ENCODE peak calls at places on chromosomes 7 and 10, in eight cellular contexts. One of them, this sample, is unnamed.

GRCh38 chr7:2138146-2138765 is 94.5 kb downstream of the MAD1L1 start:
- DNase-seq in transverse colon: peak; percentile 19
- DNase-seq in GM23248: no peak
- DNase-seq in upper lobe of right lung: no peak
- DNase-seq in left ventricle myocardium inferior: no peak
- DNase-seq in lower lobe of right lung: peak; percentile 62
- DNase-seq in mucosa of descending colon: no peak
- DNase-seq in right lobe of liver: no peak
- DNase-seq in this sample: no peak

GRCh38 chr7:145928937-145929336 is 187.7 kb upstream of the CNTNAP2 start:
- DNase-seq in lower lobe of right lung: no peak
- DNase-seq in left ventricle myocardium inferior: no peak
- DNase-seq in transverse colon: no peak
- DNase-seq in right lobe of liver: no peak
- DNase-seq in upper lobe of right lung: no peak
- DNase-seq in mucosa of descending colon: no peak
- DNase-seq in GM23248: no peak
- DNase-seq in this sample: no peak

GRCh38 chr10:43461950-43462349 is 25.0 kb downstream of the ZNF487 start:
- DNase-seq in GM23248: peak; percentile 87
- DNase-seq in right lobe of liver: no peak
- DNase-seq in upper lobe of right lung: no peak
- DNase-seq in mucosa of descending colon: no peak
- DNase-seq in transverse colon: no peak
- DNase-seq in left ventricle myocardium inferior: no peak
- DNase-seq in lower lobe of right lung: no peak
- DNase-seq in this sample: no peak

GRCh38 chr10:3068968-3069737 is 1.8 kb downstream of the PFKP start:
- DNase-seq in upper lobe of right lung: no peak
- DNase-seq in transverse colon: peak; percentile 28
- DNase-seq in lower lobe of right lung: no peak
- DNase-seq in right lobe of liver: peak; percentile 51
- DNase-seq in mucosa of descending colon: peak; percentile 69
- DNase-seq in GM23248: peak; percentile 42
- DNase-seq in left ventricle myocardium inferior: no peak
- DNase-seq in this sample: no peak

GRCh38 chr10:19164461-19164860 is 115.9 kb downstream of the MALRD1 start:
- DNase-seq in right lobe of liver: no peak
- DNase-seq in left ventricle myocardium inferior: no peak
- DNase-seq in GM23248: no peak
- DNase-seq in transverse colon: no peak
- DNase-seq in upper lobe of right lung: no peak
- DNase-seq in lower lobe of right lung: no peak
- DNase-seq in mucosa of descending colon: no peak
- DNase-seq in this sample: no peak

GRCh38 chr10:67297637-67298181 is 371.9 kb downstream of the LRRTM3 start:
- DNase-seq in right lobe of liver: no peak
- DNase-seq in upper lobe of right lung: no peak
- DNase-seq in left ventricle myocardium inferior: no peak
- DNase-seq in lower lobe of right lung: no peak
- DNase-seq in GM23248: no peak
- DNase-seq in transverse colon: no peak
- DNase-seq in mucosa of descending colon: no peak
- DNase-seq in this sample: no peak

GRCh38 chr7:23405240-23405618 is 65.1 kb downstream of the IGF2BP3 start:
- DNase-seq in upper lobe of right lung: no peak
- DNase-seq in mucosa of descending colon: no peak
- DNase-seq in transverse colon: no peak
- DNase-seq in right lobe of liver: no peak
- DNase-seq in GM23248: no peak
- DNase-seq in left ventricle myocardium inferior: no peak
- DNase-seq in lower lobe of right lung: no peak
- DNase-seq in this sample: no peak

GRCh38 chr10:97502916-97503315 is 4.2 kb downstream of the UBTD1 start:
- DNase-seq in GM23248: no peak
- DNase-seq in right lobe of liver: no peak
- DNase-seq in mucosa of descending colon: no peak
- DNase-seq in transverse colon: no peak
- DNase-seq in lower lobe of right lung: no peak
- DNase-seq in upper lobe of right lung: no peak
- DNase-seq in left ventricle myocardium inferior: no peak
- DNase-seq in this sample: no peak

GRCh38 chr10:73911553-73912004 is 647 bp downstream of the PLAU start:
- DNase-seq in right lobe of liver: no peak
- DNase-seq in mucosa of descending colon: peak; percentile 51
- DNase-seq in left ventricle myocardium inferior: no peak
- DNase-seq in lower lobe of right lung: no peak
- DNase-seq in upper lobe of right lung: no peak
- DNase-seq in GM23248: peak; percentile 14
- DNase-seq in transverse colon: no peak
- DNase-seq in this sample: no peak

GRCh38 chr7:75696263-75697037 is 42.3 kb downstream of the HIP1 start:
- DNase-seq in transverse colon: no peak
- DNase-seq in lower lobe of right lung: peak; percentile 63
- DNase-seq in left ventricle myocardium inferior: no peak
- DNase-seq in GM23248: no peak
- DNase-seq in upper lobe of right lung: peak; percentile 66
- DNase-seq in mucosa of descending colon: no peak
- DNase-seq in right lobe of liver: no peak
- DNase-seq in this sample: no peak

GRCh38 chr7:90824386-90825307 is 228.5 kb downstream of the CDK14 start:
- DNase-seq in upper lobe of right lung: no peak
- DNase-seq in mucosa of descending colon: no peak
- DNase-seq in right lobe of liver: no peak
- DNase-seq in left ventricle myocardium inferior: no peak
- DNase-seq in lower lobe of right lung: no peak
- DNase-seq in transverse colon: no peak
- DNase-seq in GM23248: peak; percentile 91
- DNase-seq in this sample: no peak

GRCh38 chr10:99364125-99364524 is 35.0 kb downstream of the CNNM1 start:
- DNase-seq in transverse colon: no peak
- DNase-seq in upper lobe of right lung: no peak
- DNase-seq in left ventricle myocardium inferior: no peak
- DNase-seq in mucosa of descending colon: no peak
- DNase-seq in lower lobe of right lung: no peak
- DNase-seq in right lobe of liver: no peak
- DNase-seq in GM23248: peak; percentile 83
- DNase-seq in this sample: no peak

GRCh38 chr7:2445898-2446555 is 30.2 kb downstream of the GRIFIN start:
- DNase-seq in upper lobe of right lung: no peak
- DNase-seq in transverse colon: no peak
- DNase-seq in left ventricle myocardium inferior: no peak
- DNase-seq in GM23248: peak; percentile 22
- DNase-seq in right lobe of liver: no peak
- DNase-seq in mucosa of descending colon: no peak
- DNase-seq in lower lobe of right lung: no peak
- DNase-seq in this sample: no peak

GRCh38 chr10:77431209-77431611 is 206.4 kb downstream of the KCNMA1 start:
- DNase-seq in transverse colon: no peak
- DNase-seq in upper lobe of right lung: no peak
- DNase-seq in GM23248: no peak
- DNase-seq in mucosa of descending colon: no peak
- DNase-seq in lower lobe of right lung: no peak
- DNase-seq in right lobe of liver: no peak
- DNase-seq in left ventricle myocardium inferior: no peak
- DNase-seq in this sample: no peak

GRCh38 chr7:94375167-94375566 is 19.5 kb upstream of the COL1A2 start:
- DNase-seq in GM23248: peak; percentile 94
- DNase-seq in transverse colon: peak; percentile 38
- DNase-seq in right lobe of liver: no peak
- DNase-seq in left ventricle myocardium inferior: peak; percentile 39
- DNase-seq in upper lobe of right lung: no peak
- DNase-seq in mucosa of descending colon: no peak
- DNase-seq in lower lobe of right lung: no peak
- DNase-seq in this sample: peak; percentile 94

GRCh38 chr10:130745251-130745650 is 566.3 kb downstream of the TCERG1L start:
- DNase-seq in left ventricle myocardium inferior: no peak
- DNase-seq in upper lobe of right lung: peak; percentile 38
- DNase-seq in right lobe of liver: no peak
- DNase-seq in GM23248: no peak
- DNase-seq in transverse colon: no peak
- DNase-seq in mucosa of descending colon: no peak
- DNase-seq in lower lobe of right lung: no peak
- DNase-seq in this sample: no peak

DNA sequence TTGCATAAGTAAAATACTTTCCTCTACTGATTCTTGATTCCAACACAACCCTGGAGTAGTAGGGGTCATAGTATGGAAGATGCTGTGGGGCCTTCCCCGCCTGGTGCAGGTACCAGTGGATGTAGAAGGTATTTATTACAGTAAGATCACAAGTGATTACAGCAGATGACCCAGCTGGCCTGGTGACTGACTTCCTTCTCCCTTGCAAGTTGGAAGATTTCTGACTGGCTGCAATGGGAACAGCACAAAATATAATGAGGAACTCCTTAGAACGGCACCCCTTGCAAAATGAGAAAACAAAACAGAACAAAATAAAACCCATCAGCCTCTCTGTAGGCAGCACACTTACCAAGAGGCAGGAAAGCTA is 61.7 kb upstream of the TARP start:
- DNase-seq in GM23248: no peak
- DNase-seq in transverse colon: no peak
- DNase-seq in upper lobe of right lung: no peak
- DNase-seq in left ventricle myocardium inferior: no peak
- DNase-seq in mucosa of descending colon: no peak
- DNase-seq in right lobe of liver: no peak
- DNase-seq in lower lobe of right lung: no peak
- DNase-seq in this sample: no peak
- H3K36me3 ChIP-seq in GM23248: no peaks in the 10 kb centered on the region
- H3K36me3 ChIP-seq in transverse colon: no peaks in the 10 kb centered on the region
- H3K36me3 ChIP-seq in upper lobe of right lung: no peaks in the 10 kb centered on the region
- H3K36me3 ChIP-seq in left ventricle myocardium inferior: no peaks in the 10 kb centered on the region
- H3K36me3 ChIP-seq in mucosa of descending colon: no peaks in the 10 kb centered on the region
- H3K36me3 ChIP-seq in right lobe of liver: no peaks in the 10 kb centered on the region
- H3K36me3 ChIP-seq in lower lobe of right lung: no peaks in the 10 kb centered on the region
- H3K36me3 ChIP-seq in this sample: no peaks in the 10 kb centered on the region

GRCh38 chr10:79334573-79334972 is 12.7 kb upstream of the PPIF start:
- DNase-seq in transverse colon: no peak
- DNase-seq in upper lobe of right lung: no peak
- DNase-seq in right lobe of liver: no peak
- DNase-seq in lower lobe of right lung: no peak
- DNase-seq in mucosa of descending colon: no peak
- DNase-seq in GM23248: no peak
- DNase-seq in left ventricle myocardium inferior: no peak
- DNase-seq in this sample: no peak
- H3K4me1 ChIP-seq in transverse colon: no peaks in the 10 kb centered on the region
- H3K4me1 ChIP-seq in upper lobe of right lung: no peaks in the 10 kb centered on the region
- H3K4me1 ChIP-seq in right lobe of liver: no peaks in the 10 kb centered on the region
- H3K4me1 ChIP-seq in lower lobe of right lung: no peaks in the 10 kb centered on the region
- H3K4me1 ChIP-seq in mucosa of descending colon: no peaks in the 10 kb centered on the region
- H3K4me1 ChIP-seq in GM23248: peaks cover 23% of the 10 kb centered on the region
- H3K4me1 ChIP-seq in left ventricle myocardium inferior: no peaks in the 10 kb centered on the region
- H3K4me1 ChIP-seq in this sample: peaks cover 24% of the 10 kb centered on the region

GRCh38 chr7:65974876-65975275 is 7.1 kb downstream of the GUSB start:
- DNase-seq in upper lobe of right lung: peak; percentile 43
- DNase-seq in transverse colon: no peak
- DNase-seq in lower lobe of right lung: no peak
- DNase-seq in mucosa of descending colon: no peak
- DNase-seq in right lobe of liver: no peak
- DNase-seq in left ventricle myocardium inferior: no peak
- DNase-seq in GM23248: no peak
- DNase-seq in this sample: peak; percentile 10
- H3K36me3 ChIP-seq in upper lobe of right lung: peaks cover 64% of the 10 kb centered on the region
- H3K36me3 ChIP-seq in transverse colon: no peaks in the 10 kb centered on the region
- H3K36me3 ChIP-seq in lower lobe of right lung: peaks cover 89% of the 10 kb centered on the region
- H3K36me3 ChIP-seq in mucosa of descending colon: peaks cover 16% of the 10 kb centered on the region
- H3K36me3 ChIP-seq in right lobe of liver: peaks cover 5% of the 10 kb centered on the region
- H3K36me3 ChIP-seq in left ventricle myocardium inferior: peaks cover 94% of the 10 kb centered on the region
- H3K36me3 ChIP-seq in GM23248: no peaks in the 10 kb centered on the region
- H3K36me3 ChIP-seq in this sample: peaks cover 94% of the 10 kb centered on the region

DNA sequence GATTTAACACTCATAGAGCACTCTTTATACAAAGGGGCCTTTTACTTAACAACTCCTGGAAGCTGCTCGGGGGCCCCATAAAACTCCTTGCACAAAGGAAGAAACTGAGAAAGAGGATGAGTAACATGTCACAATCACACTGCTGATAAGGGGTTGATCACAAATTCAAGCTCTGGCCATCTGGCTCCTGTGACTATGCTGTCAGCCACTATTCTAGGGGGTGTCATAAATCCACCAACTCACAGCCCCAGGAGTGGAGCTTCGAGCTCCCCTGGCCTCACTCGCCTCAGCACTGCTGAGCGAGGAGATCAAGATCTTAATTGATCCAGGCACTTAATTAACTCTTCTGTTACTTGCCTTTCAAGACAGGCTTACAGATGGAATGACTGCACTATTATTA is 514.7 kb downstream of the TNS3 start:
- DNase-seq in left ventricle myocardium inferior: no peak
- DNase-seq in right lobe of liver: no peak
- DNase-seq in mucosa of descending colon: no peak
- DNase-seq in lower lobe of right lung: no peak
- DNase-seq in upper lobe of right lung: no peak
- DNase-seq in transverse colon: no peak
- DNase-seq in GM23248: no peak
- DNase-seq in this sample: no peak
- H3K4me1 ChIP-seq in left ventricle myocardium inferior: no peaks in the 10 kb centered on the region
- H3K4me1 ChIP-seq in right lobe of liver: no peaks in the 10 kb centered on the region
- H3K4me1 ChIP-seq in mucosa of descending colon: no peaks in the 10 kb centered on the region
- H3K4me1 ChIP-seq in lower lobe of right lung: no peaks in the 10 kb centered on the region
- H3K4me1 ChIP-seq in upper lobe of right lung: no peaks in the 10 kb centered on the region
- H3K4me1 ChIP-seq in transverse colon: no peaks in the 10 kb centered on the region
- H3K4me1 ChIP-seq in GM23248: no peaks in the 10 kb centered on the region
- H3K4me1 ChIP-seq in this sample: no peaks in the 10 kb centered on the region

DNA sequence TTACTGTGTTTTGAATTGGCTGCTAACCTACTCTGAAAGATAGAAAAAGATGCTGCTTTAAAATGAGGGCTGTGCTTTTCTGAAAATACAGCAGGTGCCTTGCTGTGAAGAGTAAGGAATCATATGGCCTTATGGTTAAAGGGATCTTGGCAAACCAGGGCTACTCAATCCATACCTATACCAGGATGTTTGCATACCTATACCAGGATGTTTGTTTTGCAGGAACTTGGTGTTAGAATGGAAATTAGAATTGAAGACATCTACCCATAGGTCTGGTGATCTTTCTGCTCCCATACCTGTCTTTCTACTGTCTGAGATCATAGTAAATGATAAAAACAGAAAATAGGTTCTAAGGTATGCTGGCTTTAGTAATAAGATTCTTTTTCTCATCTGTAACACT is 200.2 kb upstream of the C7orf33 start:
- DNase-seq in transverse colon: no peak
- DNase-seq in upper lobe of right lung: no peak
- DNase-seq in lower lobe of right lung: no peak
- DNase-seq in GM23248: no peak
- DNase-seq in right lobe of liver: no peak
- DNase-seq in left ventricle myocardium inferior: no peak
- DNase-seq in mucosa of descending colon: no peak
- DNase-seq in this sample: no peak
- H3K36me3 ChIP-seq in transverse colon: no peaks in the 10 kb centered on the region
- H3K36me3 ChIP-seq in upper lobe of right lung: no peaks in the 10 kb centered on the region
- H3K36me3 ChIP-seq in lower lobe of right lung: no peaks in the 10 kb centered on the region
- H3K36me3 ChIP-seq in GM23248: no peaks in the 10 kb centered on the region
- H3K36me3 ChIP-seq in right lobe of liver: no peaks in the 10 kb centered on the region
- H3K36me3 ChIP-seq in left ventricle myocardium inferior: no peaks in the 10 kb centered on the region
- H3K36me3 ChIP-seq in mucosa of descending colon: no peaks in the 10 kb centered on the region
- H3K36me3 ChIP-seq in this sample: no peaks in the 10 kb centered on the region

This sample was measured in sigmoid colon.